ENCODE peak calls at places on chromosomes 2 and 18, in ten cellular contexts. X is GM03348; C is Right ventricle myocardium inferior; K is iris pigment epithelial cell; O is amygdala; Q is RPMI8226; L is endothelial cell; E is stimulated activated CD8-positive, alpha-beta memory T cell treated with anti-CD3 and anti-CD28 coated beads, Interleukin-7, amount 100 ng/mL, for 24 hours; N is glutamatergic neuron; V is CD4-positive, alpha-beta T cell. B is an unnamed sample.

GRCh38 chr2:55887906-55888625 is 35.5 kb downstream of the EFEMP1 start:
- DNase-seq in O (no peak), L (no peak), X (peak; percentile 18), V (no peak), K (peak; percentile 96), C (no peak), Q (no peak), E (no peak), N (no peak), B (peak; percentile 62)

GRCh38 chr2:237629739-237630138 is 2.4 kb downstream of the LRRFIP1 start:
- DNase-seq in C (no peak), Q (no peak), K (peak; percentile 67), O (no peak), N (no peak), E (no peak), L (no peak), V (no peak), X (peak; percentile 64), B (no peak)

GRCh38 chr2:145075454-145076062 is 555.6 kb upstream of the ZEB2 start:
- DNase-seq in N (no peak), L (no peak), X (peak; percentile 19), Q (no peak), K (peak; percentile 28), V (no peak), O (no peak), C (no peak), E (no peak), B (no peak)

GRCh38 chr18:9574473-9575115 is 39.8 kb downstream of the PPP4R1 start:
- DNase-seq in K (no peak), X (no peak), C (no peak), L (no peak), Q (no peak), O (no peak), V (no peak), N (no peak), E (no peak), B (no peak)

GRCh38 chr2:74532222-74532621 is 2.5 kb downstream of the HTRA2 start:
- DNase-seq in O (no peak), K (peak; percentile 42), L (no peak), V (no peak), E (no peak), N (no peak), X (peak; percentile 50), C (no peak), Q (peak; percentile 40), B (no peak)

GRCh38 chr2:236602678-236603077 is 33.1 kb downstream of the ACKR3 start:
- DNase-seq in E (no peak), N (no peak), C (no peak), X (no peak), V (no peak), Q (no peak), L (no peak), K (no peak), O (no peak), B (no peak)

GRCh38 chr2:75675908-75676307 is 29.3 kb downstream of the MRPL19 start:
- DNase-seq in K (no peak), X (no peak), Q (no peak), L (no peak), C (no peak), V (no peak), O (no peak), N (no peak), E (no peak), B (no peak)

GRCh38 chr18:8707946-8708345 is 2.6 kb downstream of the MTCL1 start:
- DNase-seq in L (no peak), C (no peak), O (no peak), K (peak; percentile 60), N (no peak), Q (no peak), X (no peak), V (no peak), E (no peak), B (no peak)

GRCh38 chr2:219350215-219350937 is 17.8 kb upstream of the RESP18 start:
- DNase-seq in E (no peak), Q (no peak), K (no peak), N (no peak), X (peak; percentile 84), V (no peak), O (no peak), L (no peak), C (no peak), B (no peak)

GRCh38 chr2:178917555-178917954 is 110.3 kb upstream of the TTN start:
- DNase-seq in Q (no peak), E (no peak), N (no peak), O (no peak), L (no peak), C (no peak), K (no peak), V (no peak), X (no peak), B (no peak)

GRCh38 chr2:197786010-197786877 is 1.1 kb upstream of the BOLL start:
- DNase-seq in V (peak; percentile 48), E (no peak), Q (peak; percentile 17), X (peak; percentile 31), N (peak; percentile 75), L (peak; percentile 72), K (no peak), C (peak; percentile 80), O (no peak), B (no peak)

GRCh38 chr18:28650860-28651259 is 473.9 kb upstream of the CDH2 start:
- DNase-seq in L (no peak), O (no peak), C (no peak), K (no peak), V (no peak), Q (no peak), X (no peak), E (no peak), N (no peak), B (no peak)

GRCh38 chr2:121650554-121650930 is 1.3 kb upstream of the CLASP1 start:
- DNase-seq in N (no peak), K (peak; percentile 39), E (no peak), C (no peak), O (no peak), L (peak; percentile 21), Q (peak; percentile 71), V (peak; percentile 6), X (peak; percentile 20), B (no peak)

GRCh38 chr2:6917071-6917760 is at the start of gene RNF144A:
- DNase-seq in N (peak; percentile 84), O (no peak), K (peak; percentile 56), L (peak; percentile 85), X (peak; percentile 96), V (peak; percentile 69), C (peak; percentile 88), E (peak; percentile 53), Q (peak; percentile 42), B (peak; percentile 27)

GRCh38 chr2:230160112-230160660 is 59.6 kb downstream of the SP110 start:
- DNase-seq in X (peak; percentile 84), V (peak; percentile 26), K (peak; percentile 36), C (peak; percentile 74), L (peak; percentile 72), N (peak; percentile 61), Q (peak; percentile 57), E (peak; percentile 16), O (no peak), B (no peak)

GRCh38 chr2:39059366-39059952 is 61.4 kb downstream of the SOS1 start:
- DNase-seq in C (no peak), X (peak; percentile 43), V (no peak), Q (peak; percentile 63), N (no peak), K (peak; percentile 54), L (no peak), E (no peak), O (no peak), B (no peak)

GRCh38 chr2:126645211-126645618 is 10.7 kb upstream of the GYPC start:
- DNase-seq in X (no peak), O (no peak), L (no peak), V (no peak), N (no peak), E (no peak), Q (no peak), K (no peak), C (no peak), B (no peak)

GRCh38 chr18:35782926-35783325 is 189.6 kb upstream of the RMP24 start:
- DNase-seq in E (no peak), L (no peak), Q (no peak), C (no peak), O (no peak), K (no peak), N (no peak), V (no peak), X (no peak), B (no peak)

GRCh38 chr18:43590182-43590903 is 313.1 kb upstream of the SYT4 start:
- DNase-seq in K (no peak), N (peak; percentile 18), E (no peak), L (no peak), V (no peak), X (no peak), Q (no peak), O (no peak), C (peak; percentile 45), B (no peak)

GRCh38 chr18:25349131-25349925 is 2.6 kb downstream of the ZNF521 start:
- DNase-seq in Q (no peak), E (no peak), V (no peak), O (no peak), X (peak; percentile 69), N (peak; percentile 52), L (peak; percentile 57), C (peak; percentile 67), K (peak; percentile 9), B (no peak)

GRCh38 chr2:225501022-225501421 is 101.5 kb downstream of the NYAP2 start:
- DNase-seq in V (no peak), X (no peak), C (no peak), K (no peak), L (no peak), O (no peak), Q (no peak), E (no peak), N (no peak), B (no peak)

GRCh38 chr2:218896501-218897393 is 16.1 kb downstream of the WNT10A start:
- DNase-seq in E (peak; percentile 73), O (no peak), X (no peak), N (no peak), Q (peak; percentile 75), L (no peak), C (no peak), K (peak; percentile 46), V (peak; percentile 63), B (no peak)

GRCh38 chr2:172096661-172097547 is 5.8 kb downstream of the DLX2 start:
- DNase-seq in L (no peak), N (peak; percentile 29), E (no peak), X (peak; percentile 78), V (no peak), K (peak; percentile 49), Q (no peak), O (no peak), C (no peak), B (no peak)

GRCh38 chr2:96549967-96550786 is 13.6 kb downstream of the ARID5A start:
- DNase-seq in E (no peak), C (no peak), L (peak; percentile 61), K (no peak), Q (peak; percentile 53), O (no peak), X (peak; percentile 24), N (peak; percentile 70), V (no peak), B (peak; percentile 67)

GRCh38 chr2:14702258-14702657 is 69.7 kb downstream of the LRATD1 start:
- DNase-seq in L (no peak), N (no peak), K (peak; percentile 42), X (no peak), V (no peak), Q (no peak), E (no peak), O (no peak), C (no peak), B (no peak)

GRCh38 chr18:10312316-10313015 is 142.0 kb upstream of the APCDD1 start:
- DNase-seq in V (no peak), O (no peak), Q (no peak), E (no peak), C (no peak), K (no peak), X (no peak), N (no peak), L (no peak), B (no peak)

GRCh38 chr2:234491281-234491680 is 5.6 kb downstream of the ARL4C start:
- DNase-seq in Q (no peak), X (no peak), V (no peak), O (no peak), E (no peak), C (no peak), N (no peak), K (peak; percentile 12), L (no peak), B (no peak)

GRCh38 chr2:177708660-177709328 is 316.2 kb downstream of the AGPS start:
- DNase-seq in X (no peak), V (no peak), Q (no peak), L (no peak), O (no peak), K (no peak), E (no peak), N (no peak), C (no peak), B (no peak)

B was measured in NCI-H1048.